ENCODE peak calls at places on chromosomes 7 and 10, in seven cellular contexts. F is HCT116, J is right lobe of liver, T is B cell, C is NB4, A is heart left ventricle, Q is foreskin keratinocyte. N is an unnamed sample.

GRCh38 chr7:128419262-128419661 is 9.5 kb upstream of the IMPDH1 start:
- DNase-seq in J (no peak), T (no peak), Q (no peak), C (no peak), F (no peak), A (no peak), N (no peak)

GRCh38 chr10:57849726-57850357 is 417.9 kb downstream of the IPMK start:
- DNase-seq in T (no peak), A (no peak), Q (peak; percentile 18), J (no peak), F (no peak), C (peak; percentile 12), N (no peak)

GRCh38 chr7:2437537-2438148 is 34.2 kb downstream of the CHST12 start:
- DNase-seq in J (no peak), F (no peak), C (no peak), Q (no peak), A (no peak), T (no peak), N (no peak)

GRCh38 chr10:90592903-90593302 is 264.9 kb downstream of the HTR7 start:
- DNase-seq in A (peak; percentile 20), Q (peak; percentile 50), T (no peak), C (peak; percentile 55), J (peak; percentile 23), F (peak; percentile 68), N (peak; percentile 6)

GRCh38 chr7:70856889-70857511 is 274.9 kb upstream of the GALNT17 start:
- DNase-seq in Q (peak; percentile 46), J (peak; percentile 65), T (peak; percentile 52), C (peak; percentile 76), A (peak; percentile 34), F (peak; percentile 13), N (peak; percentile 56)

GRCh38 chr10:15494850-15495249 is 123.8 kb upstream of the FAM171A1 start:
- DNase-seq in J (no peak), F (no peak), C (no peak), Q (no peak), T (no peak), A (no peak), N (no peak)

GRCh38 chr10:10772411-10772810 is 245.3 kb upstream of the CELF2 start:
- DNase-seq in A (no peak), T (no peak), Q (no peak), C (no peak), J (no peak), F (no peak), N (no peak)

GRCh38 chr7:116862234-116863167 is at the start of gene CAPZA2:
- DNase-seq in F (peak; percentile 75), T (peak; percentile 93), J (peak; percentile 96), A (peak; percentile 94), C (peak; percentile 96), Q (peak; percentile 71), N (peak; percentile 99)

GRCh38 chr7:91397612-91398011 is 133.4 kb downstream of the FZD1 start:
- DNase-seq in C (no peak), Q (no peak), F (no peak), A (no peak), J (no peak), T (no peak), N (no peak)

GRCh38 chr10:37754538-37755323 is 102.7 kb downstream of the ZNF248 start:
- DNase-seq in Q (peak; percentile 9), A (no peak), F (peak; percentile 7), J (no peak), T (no peak), C (peak; percentile 98), N (peak; percentile 14)

GRCh38 chr7:5426226-5426475 is 2.5 kb upstream of the TNRC18 start:
- DNase-seq in T (no peak), J (no peak), A (no peak), Q (peak; percentile 60), C (no peak), F (no peak), N (no peak)

GRCh38 chr10:128306966-128307365 is 180.7 kb upstream of the MKI67 start:
- DNase-seq in T (no peak), Q (no peak), F (no peak), C (no peak), J (no peak), A (no peak), N (no peak)

GRCh38 chr7:51273360-51273759 is 43.2 kb downstream of the COBL start:
- DNase-seq in C (no peak), T (no peak), A (no peak), J (no peak), F (no peak), Q (no peak), N (no peak)

GRCh38 chr10:93813507-93814465 is 56.0 kb downstream of the LGI1 start:
- DNase-seq in F (peak; percentile 64), J (peak; percentile 67), T (no peak), Q (peak; percentile 22), C (peak; percentile 71), A (peak; percentile 22), N (peak; percentile 18)

GRCh38 chr10:128377988-128378387 is 251.8 kb upstream of the MKI67 start:
- DNase-seq in J (no peak), Q (no peak), T (no peak), A (no peak), C (no peak), F (no peak), N (no peak)

GRCh38 chr7:135001390-135002165 is 15.3 kb downstream of the AGBL3 start:
- DNase-seq in A (no peak), Q (no peak), J (no peak), T (no peak), C (peak; percentile 21), F (no peak), N (no peak)

GRCh38 chr10:46223626-46224413 is 63.0 kb upstream of the ANTXRL start:
- DNase-seq in T (peak; percentile 28), Q (no peak), J (no peak), C (no peak), F (no peak), A (peak; percentile 2), N (no peak)

GRCh38 chr10:23693398-23693797 is 254.5 kb downstream of the OTUD1 start:
- DNase-seq in A (no peak), Q (no peak), J (peak; percentile 23), T (no peak), C (no peak), F (no peak), N (no peak)

GRCh38 chr7:105782391-105783063 is 93.9 kb downstream of the ATXN7L1 start:
- DNase-seq in C (no peak), T (no peak), A (no peak), Q (peak; percentile 64), J (no peak), F (no peak), N (no peak)

DNA sequence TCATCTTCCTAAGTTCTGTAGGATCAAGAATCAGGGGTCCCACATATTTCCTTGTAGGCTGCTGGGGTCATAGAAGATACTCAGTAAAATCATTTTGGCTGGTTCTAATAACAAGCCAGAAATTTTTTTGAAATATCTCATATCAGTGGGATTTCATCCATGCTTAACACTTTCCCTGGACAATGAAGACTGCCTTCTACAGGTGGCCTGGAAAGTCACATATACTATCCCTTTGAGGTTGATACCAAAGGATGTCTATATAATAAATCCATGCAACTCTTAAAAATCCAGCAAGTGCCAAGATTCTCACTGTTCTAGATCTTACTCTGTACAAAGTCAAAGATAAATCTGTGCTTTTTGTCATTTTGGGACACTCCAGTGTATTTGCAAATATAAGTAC is 225.8 kb upstream of the NEBL start:
- DNase-seq in Q (no peak), J (no peak), T (no peak), F (no peak), C (no peak), A (no peak), N (no peak)
- TF ChIP-seq CTCF in Q (no peak), J (no peak), T (no peak), F (no peak), C (no peak), A (no peak), N (no peak)

GRCh38 chr7:95847061-95847460 is 74.7 kb downstream of the DYNC1I1 start:
- DNase-seq in T (no peak), Q (no peak), C (no peak), J (no peak), A (no peak), F (no peak), N (no peak)

GRCh38 chr7:95845007-95845406 is 72.7 kb downstream of the DYNC1I1 start:
- DNase-seq in T (no peak), A (no peak), C (no peak), F (no peak), Q (no peak), J (no peak), N (no peak)

GRCh38 chr7:95843286-95843685 is 70.9 kb downstream of the DYNC1I1 start:
- DNase-seq in T (no peak), Q (no peak), J (no peak), C (peak; percentile 23), F (no peak), A (no peak), N (no peak)

GRCh38 chr7:95840953-95841950 is 68.9 kb downstream of the DYNC1I1 start:
- DNase-seq in Q (no peak), F (peak; percentile 8), J (no peak), T (no peak), A (no peak), C (peak; percentile 55), N (peak; percentile 50)
- TF ChIP-seq CTCF in Q (peak; percentile 25), F (no peak), J (peak; percentile 13), T (no peak), A (no peak), C (peak; percentile 71), N (peak; percentile 42)

DNA sequence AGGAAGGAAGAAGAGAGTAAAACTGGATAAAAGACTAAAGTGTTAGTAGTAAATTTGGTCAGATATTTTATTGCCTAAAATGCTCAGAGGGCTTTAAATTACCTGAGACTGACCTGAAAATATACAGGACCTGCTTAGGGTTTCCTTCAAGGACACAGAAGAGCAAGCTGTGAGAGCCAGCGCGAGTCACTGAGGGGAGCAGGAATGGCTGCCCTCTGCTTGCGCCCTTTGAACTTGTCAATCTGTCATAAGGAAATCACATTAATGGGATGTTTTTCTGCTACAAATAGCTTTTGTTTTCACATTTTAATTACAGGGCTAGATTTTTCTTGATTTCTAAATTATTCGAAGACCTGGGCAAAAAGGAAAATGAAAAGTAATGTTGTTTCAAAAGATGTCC is 26.9 kb downstream of the DNAJB9 start:
- DNase-seq in Q (no peak), J (no peak), T (no peak), A (no peak), F (no peak), C (no peak), N (no peak)
- TF ChIP-seq CTCF in Q (no peak), J (no peak), T (no peak), A (no peak), F (no peak), C (no peak), N (no peak)

GRCh38 chr7:74604326-74605020 is 53.0 kb upstream of the GTF2I start:
- DNase-seq in J (peak; percentile 56), F (no peak), C (no peak), A (no peak), Q (no peak), T (no peak), N (no peak)

GRCh38 chr7:74612015-74612829 is 45.3 kb upstream of the GTF2I start:
- DNase-seq in C (peak; percentile 52), T (no peak), Q (peak; percentile 93), A (no peak), J (no peak), F (no peak), N (no peak)

GRCh38 chr7:74606909-74607255 is 50.6 kb upstream of the GTF2I start:
- DNase-seq in J (no peak), T (no peak), Q (no peak), A (no peak), C (no peak), F (no peak), N (no peak)

GRCh38 chr7:74606101-74606908 is 51.2 kb upstream of the GTF2I start:
- DNase-seq in A (peak; percentile 37), C (peak; percentile 66), T (no peak), J (peak; percentile 70), F (no peak), Q (no peak), N (peak; percentile 62)
- TF ChIP-seq CTCF in A (no peak), C (no peak), T (no peak), J (no peak), F (no peak), Q (no peak), N (peak; percentile 1)

N was measured in GM13977.